ENCODE peak calls at places on chromosome 5, in seven cellular contexts. One of them, this sample, is unnamed.

GRCh38 chr5:16169550-16169949 is 10.0 kb downstream of the MARCHF11 start:
- DNase-seq in endodermal cell: no peak
- DNase-seq in astrocyte: no peak
- DNase-seq in AG10803: no peak
- DNase-seq in neural progenitor cell: no peak
- DNase-seq in nephron progenitor cell: no peak
- DNase-seq in RWPE1: no peak
- DNase-seq in this sample: no peak

GRCh38 chr5:101590384-101590783 is 687.3 kb upstream of the ST8SIA4 start:
- DNase-seq in endodermal cell: peak; percentile 55
- DNase-seq in astrocyte: no peak
- DNase-seq in AG10803: no peak
- DNase-seq in neural progenitor cell: peak; percentile 23
- DNase-seq in nephron progenitor cell: no peak
- DNase-seq in RWPE1: no peak
- DNase-seq in this sample: no peak

GRCh38 chr5:132497488-132497997 is 7.0 kb upstream of the IRF1 start:
- DNase-seq in endodermal cell: peak; percentile 81
- DNase-seq in astrocyte: peak; percentile 91
- DNase-seq in AG10803: peak; percentile 94
- DNase-seq in neural progenitor cell: no peak
- DNase-seq in nephron progenitor cell: no peak
- DNase-seq in RWPE1: peak; percentile 95
- DNase-seq in this sample: no peak

GRCh38 chr5:170640731-170641588 is 137.1 kb downstream of the KCNIP1 start:
- DNase-seq in endodermal cell: peak; percentile 22
- DNase-seq in astrocyte: no peak
- DNase-seq in AG10803: no peak
- DNase-seq in neural progenitor cell: no peak
- DNase-seq in nephron progenitor cell: no peak
- DNase-seq in RWPE1: no peak
- DNase-seq in this sample: no peak

GRCh38 chr5:143495124-143495523 is 91.6 kb upstream of the NR3C1 start:
- DNase-seq in endodermal cell: no peak
- DNase-seq in astrocyte: no peak
- DNase-seq in AG10803: peak; percentile 60
- DNase-seq in neural progenitor cell: no peak
- DNase-seq in nephron progenitor cell: no peak
- DNase-seq in RWPE1: peak; percentile 56
- DNase-seq in this sample: no peak

GRCh38 chr5:83589786-83590185 is 118.2 kb downstream of the VCAN start:
- DNase-seq in endodermal cell: no peak
- DNase-seq in astrocyte: no peak
- DNase-seq in AG10803: no peak
- DNase-seq in neural progenitor cell: no peak
- DNase-seq in nephron progenitor cell: no peak
- DNase-seq in RWPE1: no peak
- DNase-seq in this sample: no peak

GRCh38 chr5:164119806-164120440 is 614.5 kb downstream of the MAT2B start:
- DNase-seq in endodermal cell: peak; percentile 71
- DNase-seq in astrocyte: peak; percentile 56
- DNase-seq in AG10803: peak; percentile 38
- DNase-seq in neural progenitor cell: peak; percentile 6
- DNase-seq in nephron progenitor cell: peak; percentile 51
- DNase-seq in RWPE1: peak; percentile 16
- DNase-seq in this sample: no peak

GRCh38 chr5:157328277-157328912 is 62.5 kb downstream of the CYFIP2 start:
- DNase-seq in endodermal cell: peak; percentile 79
- DNase-seq in astrocyte: peak; percentile 70
- DNase-seq in AG10803: peak; percentile 81
- DNase-seq in neural progenitor cell: peak; percentile 84
- DNase-seq in nephron progenitor cell: peak; percentile 65
- DNase-seq in RWPE1: peak; percentile 94
- DNase-seq in this sample: peak; percentile 55

GRCh38 chr5:172119921-172120688 is 67.9 kb downstream of the STK10 start:
- DNase-seq in endodermal cell: peak; percentile 72
- DNase-seq in astrocyte: no peak
- DNase-seq in AG10803: no peak
- DNase-seq in neural progenitor cell: peak; percentile 43
- DNase-seq in nephron progenitor cell: no peak
- DNase-seq in RWPE1: no peak
- DNase-seq in this sample: no peak

GRCh38 chr5:135012951-135013391 is 21.1 kb downstream of the PITX1 start:
- DNase-seq in endodermal cell: peak; percentile 33
- DNase-seq in astrocyte: no peak
- DNase-seq in AG10803: peak; percentile 52
- DNase-seq in neural progenitor cell: no peak
- DNase-seq in nephron progenitor cell: no peak
- DNase-seq in RWPE1: no peak
- DNase-seq in this sample: no peak

GRCh38 chr5:119532637-119533036 is 80.3 kb downstream of the HSD17B4 start:
- DNase-seq in endodermal cell: no peak
- DNase-seq in astrocyte: no peak
- DNase-seq in AG10803: no peak
- DNase-seq in neural progenitor cell: no peak
- DNase-seq in nephron progenitor cell: no peak
- DNase-seq in RWPE1: no peak
- DNase-seq in this sample: no peak

GRCh38 chr5:168126606-168127005 is 164.8 kb upstream of the WWC1 start:
- DNase-seq in endodermal cell: no peak
- DNase-seq in astrocyte: no peak
- DNase-seq in AG10803: no peak
- DNase-seq in neural progenitor cell: no peak
- DNase-seq in nephron progenitor cell: no peak
- DNase-seq in RWPE1: no peak
- DNase-seq in this sample: no peak

GRCh38 chr5:135319928-135320606 is 79.0 kb downstream of the MACROH2A1 start:
- DNase-seq in endodermal cell: peak; percentile 78
- DNase-seq in astrocyte: no peak
- DNase-seq in AG10803: no peak
- DNase-seq in neural progenitor cell: peak; percentile 53
- DNase-seq in nephron progenitor cell: no peak
- DNase-seq in RWPE1: no peak
- DNase-seq in this sample: peak; percentile 29

GRCh38 chr5:141001466-141001853 is 35.2 kb downstream of the PCDHAC2 start:
- DNase-seq in endodermal cell: peak; percentile 79
- DNase-seq in astrocyte: no peak
- DNase-seq in AG10803: no peak
- DNase-seq in neural progenitor cell: peak; percentile 34
- DNase-seq in nephron progenitor cell: peak; percentile 43
- DNase-seq in RWPE1: peak; percentile 96
- DNase-seq in this sample: peak; percentile 28

GRCh38 chr5:72517961-72518690 is 10.9 kb upstream of the ZNF366 start:
- DNase-seq in endodermal cell: no peak
- DNase-seq in astrocyte: no peak
- DNase-seq in AG10803: peak; percentile 76
- DNase-seq in neural progenitor cell: peak; percentile 29
- DNase-seq in nephron progenitor cell: no peak
- DNase-seq in RWPE1: no peak
- DNase-seq in this sample: no peak

GRCh38 chr5:55636711-55637110 is 75.4 kb downstream of the SLC38A9 start:
- DNase-seq in endodermal cell: no peak
- DNase-seq in astrocyte: no peak
- DNase-seq in AG10803: peak; percentile 72
- DNase-seq in neural progenitor cell: peak; percentile 12
- DNase-seq in nephron progenitor cell: no peak
- DNase-seq in RWPE1: peak; percentile 41
- DNase-seq in this sample: no peak

GRCh38 chr5:135008981-135009735 is 24.9 kb downstream of the PITX1 start:
- DNase-seq in endodermal cell: peak; percentile 45
- DNase-seq in astrocyte: no peak
- DNase-seq in AG10803: no peak
- DNase-seq in neural progenitor cell: no peak
- DNase-seq in nephron progenitor cell: no peak
- DNase-seq in RWPE1: no peak
- DNase-seq in this sample: no peak

DNA sequence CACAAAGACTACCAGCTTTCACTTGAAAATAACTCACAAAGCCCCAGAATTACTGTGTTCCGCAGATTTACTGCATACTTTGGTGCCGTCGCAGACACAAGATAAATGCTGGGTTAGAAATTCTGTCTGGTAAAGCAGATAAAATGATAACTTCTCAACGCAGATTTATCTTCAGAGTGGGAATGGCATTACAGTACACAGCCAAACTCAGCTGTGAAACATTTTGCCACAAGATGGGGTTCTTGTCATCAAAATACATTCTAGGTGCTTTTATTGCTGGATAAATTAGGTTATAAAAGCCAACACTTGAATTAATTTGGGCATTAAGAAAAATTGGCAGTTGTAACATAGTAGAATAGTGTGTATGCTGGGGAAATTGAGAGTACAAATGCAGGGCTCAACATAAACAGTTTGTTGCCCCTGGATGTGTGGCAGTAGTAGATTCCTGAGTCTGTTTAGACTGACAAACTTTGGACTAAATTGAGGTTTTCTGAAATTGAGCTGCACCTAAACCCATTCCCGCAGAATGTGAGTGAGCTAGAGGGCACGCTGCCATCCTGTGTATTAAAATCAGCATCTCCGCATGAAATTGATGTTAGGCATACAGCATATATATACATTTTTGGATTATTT is 61.1 kb downstream of the LMNB1 start:
- DNase-seq in endodermal cell: no peak
- DNase-seq in astrocyte: no peak
- DNase-seq in AG10803: peak; percentile 45
- DNase-seq in neural progenitor cell: no peak
- DNase-seq in nephron progenitor cell: no peak
- DNase-seq in RWPE1: no peak
- DNase-seq in this sample: no peak
- TF ChIP-seq CTCF in endodermal cell: peak; percentile 38
- TF ChIP-seq CTCF in astrocyte: peak; percentile 46
- TF ChIP-seq CTCF in AG10803: peak; percentile 66
- TF ChIP-seq CTCF in neural progenitor cell: peak; percentile 27
- TF ChIP-seq CTCF in nephron progenitor cell: no peak
- TF ChIP-seq CTCF in RWPE1: no peak
- TF ChIP-seq CTCF in this sample: no peak

DNA sequence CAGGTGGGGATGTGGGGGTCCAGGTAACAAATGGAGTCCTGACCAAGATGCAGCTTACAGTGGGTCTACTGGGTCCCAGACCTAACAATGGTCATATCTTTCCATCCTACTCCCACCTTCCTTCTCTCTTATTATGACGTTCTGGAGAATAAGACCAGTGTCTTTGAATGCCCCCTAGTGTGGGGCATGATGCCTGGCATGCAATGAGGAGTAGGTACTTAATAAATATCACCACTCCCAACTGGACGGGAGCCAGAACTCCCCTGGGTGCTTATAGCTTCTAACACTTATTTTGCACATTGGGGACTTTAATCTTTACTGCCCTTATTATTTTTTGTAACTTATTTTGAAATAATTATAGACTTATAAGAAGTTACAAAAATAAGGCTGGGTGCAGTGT is 98.2 kb downstream of the NDFIP1 start:
- DNase-seq in endodermal cell: no peak
- DNase-seq in astrocyte: no peak
- DNase-seq in AG10803: no peak
- DNase-seq in neural progenitor cell: no peak
- DNase-seq in nephron progenitor cell: no peak
- DNase-seq in RWPE1: no peak
- DNase-seq in this sample: no peak
- TF ChIP-seq CTCF in endodermal cell: peak; percentile 42
- TF ChIP-seq CTCF in astrocyte: no peak
- TF ChIP-seq CTCF in AG10803: no peak
- TF ChIP-seq CTCF in neural progenitor cell: peak; percentile 6
- TF ChIP-seq CTCF in nephron progenitor cell: no peak
- TF ChIP-seq CTCF in RWPE1: peak; percentile 6
- TF ChIP-seq CTCF in this sample: no peak

GRCh38 chr5:159309689-159310433 is 20.4 kb downstream of the IL12B start:
- DNase-seq in endodermal cell: no peak
- DNase-seq in astrocyte: no peak
- DNase-seq in AG10803: no peak
- DNase-seq in neural progenitor cell: no peak
- DNase-seq in nephron progenitor cell: no peak
- DNase-seq in RWPE1: no peak
- DNase-seq in this sample: no peak
- TF ChIP-seq CTCF in endodermal cell: no peak
- TF ChIP-seq CTCF in astrocyte: no peak
- TF ChIP-seq CTCF in AG10803: no peak
- TF ChIP-seq CTCF in neural progenitor cell: no peak
- TF ChIP-seq CTCF in nephron progenitor cell: no peak
- TF ChIP-seq CTCF in RWPE1: no peak
- TF ChIP-seq CTCF in this sample: no peak

GRCh38 chr5:41346609-41347008 is 133.3 kb upstream of the C6 start:
- DNase-seq in endodermal cell: no peak
- DNase-seq in astrocyte: no peak
- DNase-seq in AG10803: peak; percentile 7
- DNase-seq in neural progenitor cell: no peak
- DNase-seq in nephron progenitor cell: no peak
- DNase-seq in RWPE1: no peak
- DNase-seq in this sample: no peak
- TF ChIP-seq CTCF in endodermal cell: peak; percentile 38
- TF ChIP-seq CTCF in astrocyte: no peak
- TF ChIP-seq CTCF in AG10803: no peak
- TF ChIP-seq CTCF in neural progenitor cell: no peak
- TF ChIP-seq CTCF in nephron progenitor cell: no peak
- TF ChIP-seq CTCF in RWPE1: no peak
- TF ChIP-seq CTCF in this sample: no peak

GRCh38 chr5:38443390-38443789 is 113.1 kb downstream of the LIFR start:
- DNase-seq in endodermal cell: no peak
- DNase-seq in astrocyte: no peak
- DNase-seq in AG10803: no peak
- DNase-seq in neural progenitor cell: no peak
- DNase-seq in nephron progenitor cell: no peak
- DNase-seq in RWPE1: no peak
- DNase-seq in this sample: no peak
- TF ChIP-seq CTCF in endodermal cell: no peak
- TF ChIP-seq CTCF in astrocyte: no peak
- TF ChIP-seq CTCF in AG10803: no peak
- TF ChIP-seq CTCF in neural progenitor cell: no peak
- TF ChIP-seq CTCF in nephron progenitor cell: no peak
- TF ChIP-seq CTCF in RWPE1: no peak
- TF ChIP-seq CTCF in this sample: no peak

This sample was measured in endothelial cell.